ENCODE peak calls at places on chromosomes 12 and 14, in five cellular contexts. One of them, this sample, is unnamed.

GRCh38 chr14:96178674-96179321 is 25.8 kb upstream of the BDKRB2 start:
- DNase-seq in T follicular helper cell: no peak
- DNase-seq in activated gamma-delta T cell treated with Interleukin-2 at 50 U/mL for 16 hours: no peak
- DNase-seq in T-cell: no peak
- DNase-seq in stomach: no peak
- DNase-seq in this sample: no peak

GRCh38 chr14:77296906-77297305 is 23.8 kb downstream of the POMT2 start:
- DNase-seq in activated gamma-delta T cell treated with Interleukin-2 at 50 U/mL for 16 hours: no peak
- DNase-seq in stomach: no peak
- DNase-seq in T-cell: no peak
- DNase-seq in T follicular helper cell: no peak
- DNase-seq in this sample: no peak

GRCh38 chr12:105378821-105379400 is 48.4 kb downstream of the C12orf75 start:
- DNase-seq in stomach: no peak
- DNase-seq in activated gamma-delta T cell treated with Interleukin-2 at 50 U/mL for 16 hours: no peak
- DNase-seq in T-cell: no peak
- DNase-seq in T follicular helper cell: no peak
- DNase-seq in this sample: no peak

GRCh38 chr14:99231850-99232401 is 40.1 kb downstream of the BCL11B start:
- DNase-seq in stomach: no peak
- DNase-seq in T-cell: no peak
- DNase-seq in activated gamma-delta T cell treated with Interleukin-2 at 50 U/mL for 16 hours: peak
- DNase-seq in T follicular helper cell: no peak
- DNase-seq in this sample: no peak

GRCh38 chr12:90999946-91000345 is 4.8 kb downstream of the EPYC start:
- DNase-seq in T follicular helper cell: no peak
- DNase-seq in activated gamma-delta T cell treated with Interleukin-2 at 50 U/mL for 16 hours: no peak
- DNase-seq in T-cell: no peak
- DNase-seq in stomach: no peak
- DNase-seq in this sample: no peak

GRCh38 chr12:104722541-104723534 is 235.3 kb downstream of the SLC41A2 start:
- DNase-seq in activated gamma-delta T cell treated with Interleukin-2 at 50 U/mL for 16 hours: no peak
- DNase-seq in T follicular helper cell: no peak
- DNase-seq in stomach: no peak
- DNase-seq in T-cell: no peak
- DNase-seq in this sample: no peak

GRCh38 chr14:33191855-33192254 is 253.2 kb downstream of the NPAS3 start:
- DNase-seq in T follicular helper cell: no peak
- DNase-seq in T-cell: no peak
- DNase-seq in stomach: no peak
- DNase-seq in activated gamma-delta T cell treated with Interleukin-2 at 50 U/mL for 16 hours: no peak
- DNase-seq in this sample: no peak

GRCh38 chr12:95173392-95174251 is 43.6 kb downstream of the FGD6 start:
- DNase-seq in T-cell: no peak
- DNase-seq in T follicular helper cell: no peak
- DNase-seq in stomach: peak
- DNase-seq in activated gamma-delta T cell treated with Interleukin-2 at 50 U/mL for 16 hours: no peak
- DNase-seq in this sample: peak

GRCh38 chr12:28413455-28414109 is 223.3 kb downstream of the CCDC91 start:
- DNase-seq in stomach: no peak
- DNase-seq in T follicular helper cell: no peak
- DNase-seq in T-cell: no peak
- DNase-seq in activated gamma-delta T cell treated with Interleukin-2 at 50 U/mL for 16 hours: no peak
- DNase-seq in this sample: no peak

GRCh38 chr12:52168019-52168717 is 23.6 kb downstream of the KRT80 start:
- DNase-seq in stomach: peak
- DNase-seq in T-cell: no peak
- DNase-seq in activated gamma-delta T cell treated with Interleukin-2 at 50 U/mL for 16 hours: no peak
- DNase-seq in T follicular helper cell: no peak
- DNase-seq in this sample: no peak

GRCh38 chr14:99195602-99196309 is 76.2 kb downstream of the BCL11B start:
- DNase-seq in T-cell: no peak
- DNase-seq in activated gamma-delta T cell treated with Interleukin-2 at 50 U/mL for 16 hours: no peak
- DNase-seq in T follicular helper cell: no peak
- DNase-seq in stomach: no peak
- DNase-seq in this sample: no peak

GRCh38 chr12:132638541-132639408 is 20.2 kb downstream of the P2RX2 start:
- DNase-seq in T follicular helper cell: no peak
- DNase-seq in T-cell: no peak
- DNase-seq in activated gamma-delta T cell treated with Interleukin-2 at 50 U/mL for 16 hours: no peak
- DNase-seq in stomach: no peak
- DNase-seq in this sample: peak

GRCh38 chr12:27970981-27971489 is 1.5 kb downstream of the PTHLH start:
- DNase-seq in T-cell: no peak
- DNase-seq in activated gamma-delta T cell treated with Interleukin-2 at 50 U/mL for 16 hours: no peak
- DNase-seq in stomach: no peak
- DNase-seq in T follicular helper cell: no peak
- DNase-seq in this sample: no peak

GRCh38 chr14:49933128-49933527 is 40.2 kb downstream of the ARF6 start:
- DNase-seq in activated gamma-delta T cell treated with Interleukin-2 at 50 U/mL for 16 hours: no peak
- DNase-seq in stomach: no peak
- DNase-seq in T-cell: no peak
- DNase-seq in T follicular helper cell: no peak
- DNase-seq in this sample: no peak

GRCh38 chr12:49358548-49359141 is 8.6 kb upstream of the SPATS2 start:
- DNase-seq in T follicular helper cell: peak
- DNase-seq in stomach: peak
- DNase-seq in T-cell: peak
- DNase-seq in activated gamma-delta T cell treated with Interleukin-2 at 50 U/mL for 16 hours: peak
- DNase-seq in this sample: no peak

GRCh38 chr12:124695861-124696260 is 128.4 kb upstream of the NCOR2 start:
- DNase-seq in T follicular helper cell: no peak
- DNase-seq in T-cell: no peak
- DNase-seq in stomach: no peak
- DNase-seq in activated gamma-delta T cell treated with Interleukin-2 at 50 U/mL for 16 hours: no peak
- DNase-seq in this sample: no peak

GRCh38 chr12:114347861-114348260 is 58.1 kb downstream of the TBX5 start:
- DNase-seq in T-cell: no peak
- DNase-seq in stomach: no peak
- DNase-seq in T follicular helper cell: no peak
- DNase-seq in activated gamma-delta T cell treated with Interleukin-2 at 50 U/mL for 16 hours: no peak
- DNase-seq in this sample: no peak

GRCh38 chr12:104792570-104792969 is 165.5 kb downstream of the SLC41A2 start:
- DNase-seq in activated gamma-delta T cell treated with Interleukin-2 at 50 U/mL for 16 hours: no peak
- DNase-seq in stomach: no peak
- DNase-seq in T-cell: no peak
- DNase-seq in T follicular helper cell: no peak
- DNase-seq in this sample: no peak

GRCh38 chr12:99131761-99132199 is 486.7 kb downstream of the APAF1 start:
- DNase-seq in activated gamma-delta T cell treated with Interleukin-2 at 50 U/mL for 16 hours: no peak
- DNase-seq in stomach: no peak
- DNase-seq in T follicular helper cell: no peak
- DNase-seq in T-cell: no peak
- DNase-seq in this sample: peak

GRCh38 chr14:55126089-55126488 is 3.0 kb upstream of the LGALS3 start:
- DNase-seq in T follicular helper cell: no peak
- DNase-seq in stomach: no peak
- DNase-seq in activated gamma-delta T cell treated with Interleukin-2 at 50 U/mL for 16 hours: no peak
- DNase-seq in T-cell: no peak
- DNase-seq in this sample: no peak

GRCh38 chr12:54411398-54412241 is 7.4 kb downstream of the ITGA5 start:
- DNase-seq in stomach: peak
- DNase-seq in activated gamma-delta T cell treated with Interleukin-2 at 50 U/mL for 16 hours: peak
- DNase-seq in T follicular helper cell: peak
- DNase-seq in T-cell: peak
- DNase-seq in this sample: peak

GRCh38 chr12:460301-461230 is 827 bp downstream of the B4GALNT3 start:
- DNase-seq in T-cell: peak
- DNase-seq in stomach: no peak
- DNase-seq in T follicular helper cell: peak
- DNase-seq in activated gamma-delta T cell treated with Interleukin-2 at 50 U/mL for 16 hours: peak
- DNase-seq in this sample: peak

GRCh38 chr14:64577211-64577610 is 27.4 kb downstream of the PPP1R36 start:
- DNase-seq in stomach: no peak
- DNase-seq in T follicular helper cell: no peak
- DNase-seq in activated gamma-delta T cell treated with Interleukin-2 at 50 U/mL for 16 hours: no peak
- DNase-seq in T-cell: no peak
- DNase-seq in this sample: no peak

GRCh38 chr12:20547788-20548575 is 147.2 kb upstream of the SLCO1C1 start:
- DNase-seq in T follicular helper cell: no peak
- DNase-seq in activated gamma-delta T cell treated with Interleukin-2 at 50 U/mL for 16 hours: no peak
- DNase-seq in stomach: no peak
- DNase-seq in T-cell: no peak
- DNase-seq in this sample: no peak

GRCh38 chr14:95006479-95006878 is 150.8 kb downstream of the DICER1 start:
- DNase-seq in activated gamma-delta T cell treated with Interleukin-2 at 50 U/mL for 16 hours: no peak
- DNase-seq in T-cell: no peak
- DNase-seq in T follicular helper cell: no peak
- DNase-seq in stomach: no peak
- DNase-seq in this sample: no peak

GRCh38 chr14:51441001-51441400 is 201.0 kb downstream of the TMX1 start:
- DNase-seq in T-cell: no peak
- DNase-seq in T follicular helper cell: no peak
- DNase-seq in stomach: no peak
- DNase-seq in activated gamma-delta T cell treated with Interleukin-2 at 50 U/mL for 16 hours: no peak
- DNase-seq in this sample: no peak

GRCh38 chr12:124609041-124609984 is 41.9 kb upstream of the NCOR2 start:
- DNase-seq in stomach: peak
- DNase-seq in T follicular helper cell: peak
- DNase-seq in T-cell: peak
- DNase-seq in activated gamma-delta T cell treated with Interleukin-2 at 50 U/mL for 16 hours: peak
- DNase-seq in this sample: peak

GRCh38 chr14:22391908-22392307 is 197.1 kb downstream of the DAD1 start:
- DNase-seq in activated gamma-delta T cell treated with Interleukin-2 at 50 U/mL for 16 hours: peak
- DNase-seq in T-cell: no peak
- DNase-seq in T follicular helper cell: no peak
- DNase-seq in stomach: peak
- DNase-seq in this sample: no peak

GRCh38 chr12:116910645-116911449 is at the start of gene FBXW8:
- DNase-seq in T follicular helper cell: peak
- DNase-seq in T-cell: peak
- DNase-seq in activated gamma-delta T cell treated with Interleukin-2 at 50 U/mL for 16 hours: peak
- DNase-seq in stomach: peak
- DNase-seq in this sample: peak

GRCh38 chr12:12156116-12156515 is 85.4 kb downstream of the BCL2L14 start:
- DNase-seq in T-cell: no peak
- DNase-seq in stomach: no peak
- DNase-seq in activated gamma-delta T cell treated with Interleukin-2 at 50 U/mL for 16 hours: no peak
- DNase-seq in T follicular helper cell: no peak
- DNase-seq in this sample: no peak

GRCh38 chr14:73443758-73444157 is 14.6 kb downstream of the NUMB start:
- DNase-seq in T-cell: no peak
- DNase-seq in stomach: no peak
- DNase-seq in activated gamma-delta T cell treated with Interleukin-2 at 50 U/mL for 16 hours: no peak
- DNase-seq in T follicular helper cell: no peak
- DNase-seq in this sample: no peak

GRCh38 chr12:54019924-54020586 is 8.2 kb upstream of the HOXC6 start:
- DNase-seq in T-cell: no peak
- DNase-seq in T follicular helper cell: no peak
- DNase-seq in activated gamma-delta T cell treated with Interleukin-2 at 50 U/mL for 16 hours: no peak
- DNase-seq in stomach: no peak
- DNase-seq in this sample: peak

GRCh38 chr14:100904307-100905019 is 941 bp upstream of the RTL1 start:
- DNase-seq in activated gamma-delta T cell treated with Interleukin-2 at 50 U/mL for 16 hours: no peak
- DNase-seq in T follicular helper cell: no peak
- DNase-seq in stomach: no peak
- DNase-seq in T-cell: no peak
- DNase-seq in this sample: no peak

GRCh38 chr12:47905313-47905730 is 528 bp upstream of the VDR start:
- DNase-seq in T-cell: no peak
- DNase-seq in stomach: peak
- DNase-seq in activated gamma-delta T cell treated with Interleukin-2 at 50 U/mL for 16 hours: peak
- DNase-seq in T follicular helper cell: no peak
- DNase-seq in this sample: peak